ENCODE peak calls at places on chromosomes 2 and 18, in four cellular contexts. Q is PC-3, K is hepatocyte, N is GM23338. T is an unnamed sample. For H3K9me2, the result is how much of the 10 kb centered on the place peaks cover.

GRCh38 chr18:8348051-8348450 is 261.2 kb upstream of the RAB12 start:
- DNase-seq in N (no peak), Q (no peak), K (no peak), T (no peak)

GRCh38 chr18:24791736-24792135 is 331.3 kb downstream of the HRH4 start:
- DNase-seq in N (no peak), K (no peak), Q (no peak), T (no peak)

GRCh38 chr2:36561223-36561944 is 36.6 kb downstream of the FEZ2 start:
- DNase-seq in K (peak), Q (peak), N (peak), T (peak)

GRCh38 chr18:76528477-76529432 is 33.7 kb upstream of the ZNF516 start:
- DNase-seq in Q (no peak), N (peak), K (peak), T (peak)

GRCh38 chr2:128376241-128377041 is 57.8 kb upstream of the HS6ST1 start:
- DNase-seq in Q (no peak), K (no peak), N (no peak), T (no peak)

GRCh38 chr2:144967971-144968370 is 448.1 kb upstream of the ZEB2 start:
- DNase-seq in N (no peak), K (no peak), Q (no peak), T (no peak)

GRCh38 chr2:222976521-222977076 is 75.4 kb upstream of the KCNE4 start:
- DNase-seq in N (no peak), Q (no peak), K (no peak), T (peak)

GRCh38 chr2:204551464-204551863 is 6.2 kb downstream of the PARD3B start:
- DNase-seq in N (no peak), K (no peak), Q (no peak), T (no peak)

GRCh38 chr2:96501471-96501874 is 3.7 kb downstream of the NEURL3 start:
- DNase-seq in Q (no peak), N (no peak), K (peak), T (no peak)

GRCh38 chr2:156663757-156664409 is 227.7 kb downstream of the GPD2 start:
- DNase-seq in N (peak), K (no peak), Q (no peak), T (no peak)

GRCh38 chr2:173854840-173855239 is 110.3 kb downstream of the SP3 start:
- DNase-seq in Q (peak), N (no peak), K (no peak), T (peak)

GRCh38 chr2:143259368-143259958 is 130.2 kb downstream of the ARHGAP15 start:
- DNase-seq in K (peak), N (peak), Q (peak), T (peak)

GRCh38 chr2:106969777-106970176 is 83.8 kb upstream of the ST6GAL2 start:
- DNase-seq in N (no peak), Q (no peak), K (no peak), T (no peak)

GRCh38 chr2:99448556-99448955 is 41.3 kb downstream of the REV1 start:
- DNase-seq in Q (peak), N (no peak), K (no peak), T (no peak)

GRCh38 chr2:168694876-168695275 is 107.6 kb upstream of the NOSTRIN start:
- DNase-seq in N (no peak), K (no peak), Q (no peak), T (no peak)

GRCh38 chr2:240197439-240198139 is 57.1 kb upstream of the OTOS start:
- DNase-seq in N (no peak), K (no peak), Q (no peak), T (no peak)

GRCh38 chr2:188853307-188853706 is 120.9 kb upstream of the COL3A1 start:
- DNase-seq in K (peak), Q (no peak), N (no peak), T (no peak)

GRCh38 chr2:39050109-39050508 is 70.7 kb downstream of the SOS1 start:
- DNase-seq in K (no peak), Q (peak), N (no peak), T (no peak)

GRCh38 chr2:65364986-65365733 is 67.2 kb downstream of the SPRED2 start:
- DNase-seq in N (no peak), K (no peak), Q (no peak), T (no peak)

GRCh38 chr2:200575957-200576356 is 9.9 kb upstream of the AOX1 start:
- DNase-seq in Q (peak), N (peak), K (no peak), T (no peak)
- TF ChIP-seq CTCF in Q (peak), N (no peak), K (peak), T (peak)

GRCh38 chr2:42050350-42051167 is 2.7 kb downstream of the PKDCC start:
- DNase-seq in K (no peak), N (no peak), Q (no peak), T (no peak)

GRCh38 chr2:42047488-42048317 is at the start of gene PKDCC:
- DNase-seq in N (peak), Q (peak), K (peak), T (peak)

GRCh38 chr2:42046819-42047487 is 868 bp upstream of the PKDCC start:
- DNase-seq in K (peak), Q (no peak), N (peak), T (no peak)

GRCh38 chr2:42049411-42050349 is 1.9 kb downstream of the PKDCC start:
- DNase-seq in Q (no peak), N (no peak), K (no peak), T (no peak)

DNA sequence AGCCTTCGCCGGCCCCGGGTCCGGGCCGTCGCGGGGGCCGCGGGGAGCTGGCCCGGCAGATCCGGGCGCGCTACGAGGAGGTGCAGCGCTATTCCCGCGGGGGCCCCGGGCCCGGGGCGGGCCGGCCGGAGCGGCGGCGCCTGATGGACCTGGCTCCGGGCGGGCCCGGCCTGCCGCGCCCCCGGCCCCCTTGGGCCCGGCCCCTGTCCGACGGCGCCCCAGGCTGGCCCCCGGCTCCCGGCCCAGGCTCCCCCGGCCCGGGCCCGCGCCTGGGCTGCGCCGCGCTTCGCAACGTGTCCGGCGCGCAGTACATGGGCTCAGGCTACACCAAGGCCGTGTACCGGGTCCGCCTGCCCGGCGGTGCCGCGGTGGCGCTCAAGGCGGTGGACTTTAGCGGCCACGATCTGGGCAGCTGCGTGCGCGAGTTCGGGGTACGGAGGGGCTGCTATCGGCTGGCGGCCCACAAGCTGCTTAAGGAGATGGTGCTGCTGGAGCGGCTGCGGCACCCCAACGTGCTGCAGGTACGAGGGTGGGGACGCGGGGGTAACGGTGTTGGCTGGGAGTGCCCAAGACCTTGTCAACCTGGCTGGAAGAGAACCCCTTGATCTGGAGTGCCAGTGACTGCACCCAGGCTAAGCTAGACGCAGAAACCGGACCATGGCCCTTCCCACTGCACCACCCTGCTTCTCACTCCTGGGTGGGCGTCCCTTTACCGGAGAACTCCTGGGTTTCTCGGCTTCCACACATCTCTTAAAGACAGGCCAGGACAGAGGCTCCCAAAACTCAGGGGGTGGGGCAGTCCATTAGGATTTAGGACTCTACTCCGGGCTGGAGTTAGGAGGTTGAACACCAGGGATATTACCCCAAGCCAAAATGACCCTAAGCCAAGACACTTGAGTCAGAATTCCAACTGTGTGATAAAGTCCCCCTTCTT is 764 bp downstream of the PKDCC start:
- DNase-seq in Q (no peak), K (no peak), N (peak), T (no peak)
- TF ChIP-seq EZH2 in Q (no peak), K (no peak), N (no peak), T (no peak)

DNA sequence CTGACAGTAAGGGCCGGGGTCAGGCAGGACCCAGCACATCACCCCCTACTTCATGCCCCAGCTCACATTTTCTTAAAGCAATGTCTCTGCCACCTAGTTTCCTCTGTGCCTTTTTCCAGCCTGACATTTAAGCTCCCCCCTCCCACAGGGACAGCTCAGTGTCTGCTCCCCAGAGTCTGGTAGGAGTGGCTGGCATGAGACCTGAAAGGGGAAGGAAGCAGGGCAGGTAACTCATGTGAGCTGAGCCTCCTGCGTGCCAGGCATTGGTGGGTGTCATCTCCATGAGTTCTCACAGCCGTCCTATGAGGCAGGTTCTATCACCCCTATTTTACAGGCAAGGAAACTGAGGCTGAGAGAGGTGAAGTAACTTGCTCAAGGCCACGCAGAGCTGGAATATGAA is 1.5 kb downstream of the DNAJB2 start:
- DNase-seq in K (no peak), Q (no peak), N (no peak), T (no peak)
- H3K9me2 ChIP-seq in K (under half), Q (under half), N (under half), T (under half)

DNA sequence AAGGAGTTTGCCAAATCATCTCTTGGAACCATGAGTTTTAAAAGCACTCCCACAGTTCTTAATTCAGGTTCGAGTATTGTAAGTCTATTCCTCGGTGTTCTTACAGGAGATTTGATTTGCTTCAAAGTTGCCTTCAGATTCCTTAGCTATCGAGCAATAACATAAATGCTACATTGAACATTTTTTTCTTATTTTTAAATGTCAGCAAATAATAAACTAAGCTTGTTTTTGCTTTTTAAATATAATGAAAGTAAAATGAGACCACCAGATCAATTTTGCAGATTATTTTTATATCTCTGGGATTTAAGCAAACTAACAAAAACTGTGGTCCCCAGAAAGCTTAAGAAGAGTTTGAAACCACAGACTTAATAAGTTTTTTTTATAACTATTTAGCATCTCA is 195.5 kb downstream of the LNPK start:
- DNase-seq in N (no peak), K (no peak), Q (no peak), T (no peak)
- TF ChIP-seq CTCF in N (no peak), K (no peak), Q (no peak), T (no peak)

GRCh38 chr2:467101-467500 is 179.2 kb upstream of the ALKAL2 start:
- DNase-seq in Q (no peak), K (no peak), N (no peak), T (no peak)

GRCh38 chr2:467892-468630 is 180.2 kb upstream of the ALKAL2 start:
- DNase-seq in Q (no peak), N (peak), K (no peak), T (no peak)

GRCh38 chr2:469521-469920 is 181.6 kb upstream of the ALKAL2 start:
- DNase-seq in N (no peak), K (no peak), Q (no peak), T (no peak)

GRCh38 chr2:467543-467891 is 179.6 kb upstream of the ALKAL2 start:
- DNase-seq in Q (no peak), K (no peak), N (peak), T (no peak)

GRCh38 chr2:468631-469310 is 180.9 kb upstream of the ALKAL2 start:
- DNase-seq in Q (no peak), N (peak), K (no peak), T (peak)
- TF ChIP-seq EZH2 in Q (no peak), N (peak), K (no peak), T (no peak)